ENCODE peak calls at places on chromosomes 6 and 20, in nine cellular contexts. C is PC-9, D is heart right ventricle, E is ovary, X is cardiac muscle cell, O is mesenchymal stem cell, S is Caco-2, R is Panc1, W is tibial nerve. I is an unnamed sample. For H3K27me3, the result is how much of the 10 kb centered on the place peaks cover.

GRCh38 chr6:40996591-40997247 is 42.3 kb downstream of the UNC5CL start:
- DNase-seq in E (no peak), S (peak), C (peak), O (peak), X (peak), W (no peak), R (no peak), D (no peak), I (no peak)

GRCh38 chr6:162854734-162855191 is 127.0 kb downstream of the PACRG start:
- DNase-seq in S (no peak), W (no peak), O (no peak), D (no peak), X (peak), R (no peak), E (no peak), C (no peak), I (no peak)

GRCh38 chr6:150620244-150620643 is 20.6 kb downstream of the PLEKHG1 start:
- DNase-seq in X (no peak), O (no peak), S (no peak), R (no peak), W (no peak), E (no peak), D (no peak), C (no peak), I (no peak)

GRCh38 chr20:12166053-12166717 is 248.5 kb downstream of the BTBD3 start:
- DNase-seq in X (no peak), W (no peak), O (peak), R (no peak), S (no peak), E (peak), C (peak), D (peak), I (no peak)

GRCh38 chr6:48817714-48818113 is 645.3 kb downstream of the MMUT start:
- DNase-seq in W (no peak), E (no peak), R (no peak), C (no peak), S (no peak), X (no peak), O (peak), D (no peak), I (no peak)

GRCh38 chr20:57316795-57317201 is 12.8 kb upstream of the SPO11 start:
- DNase-seq in S (no peak), O (no peak), X (no peak), W (no peak), R (no peak), E (no peak), C (no peak), D (no peak), I (no peak)

GRCh38 chr20:24833592-24833991 is 115.5 kb upstream of the CST7 start:
- DNase-seq in D (no peak), W (no peak), O (no peak), X (no peak), E (no peak), S (no peak), C (no peak), R (no peak), I (no peak)

GRCh38 chr6:11654876-11655275 is 117.3 kb downstream of the TMEM170B start:
- DNase-seq in S (no peak), O (peak), W (no peak), D (no peak), X (no peak), R (no peak), E (no peak), C (peak), I (no peak)

GRCh38 chr20:3133156-3133555 is 26.5 kb downstream of the FASTKD5 start:
- DNase-seq in D (no peak), O (no peak), E (no peak), R (no peak), C (no peak), X (no peak), W (no peak), S (no peak), I (no peak)

GRCh38 chr6:105045546-105045945 is 88.6 kb downstream of the LIN28B start:
- DNase-seq in S (no peak), E (no peak), C (no peak), X (no peak), D (no peak), O (no peak), R (peak), W (no peak), I (no peak)

GRCh38 chr20:341682-342081 is 5.2 kb upstream of the NRSN2 start:
- DNase-seq in C (peak), S (no peak), E (no peak), X (no peak), R (peak), D (no peak), W (no peak), O (peak), I (no peak)

GRCh38 chr20:13340088-13340487 is 119.0 kb downstream of the ISM1 start:
- DNase-seq in S (no peak), X (no peak), E (no peak), W (no peak), O (no peak), D (no peak), R (no peak), C (no peak), I (no peak)

GRCh38 chr6:34143884-34144580 is 1.9 kb downstream of the GRM4 start:
- DNase-seq in X (peak), R (no peak), C (no peak), D (no peak), W (no peak), S (peak), E (no peak), O (peak), I (no peak)

GRCh38 chr6:48570656-48571055 is 459.7 kb upstream of the PTCHD4 start:
- DNase-seq in S (no peak), E (no peak), D (no peak), R (no peak), W (no peak), X (no peak), C (no peak), O (no peak), I (no peak)

GRCh38 chr6:45886776-45887175 is 128.9 kb downstream of the CLIC5 start:
- DNase-seq in W (no peak), O (no peak), C (no peak), E (no peak), X (no peak), S (peak), D (no peak), R (no peak), I (no peak)

GRCh38 chr20:25064561-25064960 is 6.6 kb upstream of the ACSS1 start:
- DNase-seq in O (no peak), X (no peak), W (no peak), S (no peak), C (no peak), E (no peak), R (no peak), D (no peak), I (no peak)

GRCh38 chr6:73180076-73180717 is 45.1 kb downstream of the KHDC1L start:
- DNase-seq in S (no peak), C (no peak), R (no peak), D (no peak), W (no peak), E (no peak), X (no peak), O (no peak), I (no peak)

GRCh38 chr6:72755752-72756151 is 133.9 kb downstream of the KCNQ5 start:
- DNase-seq in W (no peak), E (no peak), R (no peak), O (no peak), S (no peak), X (no peak), D (no peak), C (no peak), I (no peak)

GRCh38 chr6:20692023-20692422 is 157.8 kb downstream of the CDKAL1 start:
- DNase-seq in W (no peak), O (no peak), E (no peak), R (no peak), D (no peak), X (no peak), C (no peak), S (no peak), I (no peak)

GRCh38 chr6:34362909-34363713 is 29.4 kb downstream of the NUDT3 start:
- DNase-seq in O (no peak), W (no peak), S (no peak), D (no peak), E (no peak), R (no peak), C (no peak), X (peak), I (no peak)

GRCh38 chr20:3162080-3162611 is 2.5 kb upstream of the FASTKD5 start:
- DNase-seq in E (no peak), W (no peak), O (no peak), R (no peak), C (no peak), S (no peak), X (no peak), D (no peak), I (no peak)

GRCh38 chr6:36113049-36113448 is 17.3 kb upstream of the MAPK13 start:
- DNase-seq in W (no peak), D (no peak), S (no peak), C (no peak), X (no peak), O (no peak), E (no peak), R (no peak), I (no peak)

GRCh38 chr6:88166493-88166900 is 350 bp upstream of the CNR1 start:
- DNase-seq in R (no peak), C (no peak), S (no peak), W (no peak), X (peak), O (no peak), E (no peak), D (peak), I (no peak)

GRCh38 chr20:4548552-4548951 is 173.2 kb upstream of the PRND start:
- DNase-seq in E (no peak), D (no peak), R (no peak), W (no peak), C (no peak), S (no peak), X (no peak), O (no peak), I (no peak)

GRCh38 chr6:9397981-9398559 is 962.7 kb upstream of the SLC35B3 start:
- DNase-seq in O (no peak), R (no peak), D (peak), S (peak), X (peak), W (no peak), E (no peak), C (no peak), I (no peak)

GRCh38 chr6:35449287-35449881 is 2.8 kb upstream of the FANCE start:
- DNase-seq in E (peak), S (peak), C (peak), X (peak), W (no peak), R (no peak), O (peak), D (no peak), I (no peak)

GRCh38 chr6:111846511-111847409 is 26.5 kb downstream of the FYN start:
- DNase-seq in W (no peak), R (no peak), C (no peak), E (no peak), X (no peak), D (peak), O (no peak), S (no peak), I (no peak)

GRCh38 chr6:112690497-112691202 is 343.5 kb downstream of the RFPL4B start:
- DNase-seq in S (no peak), E (no peak), W (no peak), O (peak), X (no peak), C (no peak), R (peak), D (no peak), I (no peak)

GRCh38 chr20:23412026-23412425 is 9.3 kb downstream of the NAPB start:
- DNase-seq in W (no peak), S (peak), X (peak), D (no peak), C (no peak), R (no peak), O (peak), E (no peak), I (no peak)

GRCh38 chr20:36773123-36773547 is 428 bp downstream of the DSN1 start:
- DNase-seq in X (no peak), S (no peak), R (no peak), D (no peak), O (no peak), C (no peak), E (no peak), W (no peak), I (no peak)

GRCh38 chr6:2196079-2196679 is 49.2 kb downstream of the GMDS start:
- DNase-seq in O (peak), S (peak), R (peak), X (peak), E (peak), D (no peak), W (no peak), C (no peak), I (no peak)

GRCh38 chr6:142537612-142538478 is 236.0 kb downstream of the ADGRG6 start:
- DNase-seq in W (no peak), D (no peak), X (no peak), R (no peak), O (no peak), C (no peak), E (no peak), S (peak), I (peak)

GRCh38 chr20:52191436-52192295 is at the start of gene ZFP64:
- DNase-seq in E (peak), C (peak), O (peak), S (peak), R (peak), D (peak), X (peak), W (peak), I (no peak)

GRCh38 chr6:3159805-3160781 is 2.7 kb upstream of the TUBB2A start:
- DNase-seq in R (no peak), C (peak), E (peak), X (peak), W (no peak), S (no peak), D (no peak), O (peak), I (no peak)

GRCh38 chr6:159693894-159694545 is 979 bp upstream of the SOD2 start:
- DNase-seq in R (no peak), E (peak), W (no peak), C (no peak), X (peak), D (no peak), O (peak), S (no peak), I (no peak)

GRCh38 chr20:24756292-24757025 is 192.6 kb upstream of the CST7 start:
- DNase-seq in C (no peak), S (no peak), O (no peak), W (no peak), X (no peak), R (no peak), E (peak), D (no peak), I (no peak)

GRCh38 chr6:113833537-113833936 is 23.6 kb upstream of the MARCKS start:
- DNase-seq in D (no peak), E (no peak), S (no peak), X (no peak), O (no peak), R (no peak), C (no peak), W (no peak), I (no peak)

DNA sequence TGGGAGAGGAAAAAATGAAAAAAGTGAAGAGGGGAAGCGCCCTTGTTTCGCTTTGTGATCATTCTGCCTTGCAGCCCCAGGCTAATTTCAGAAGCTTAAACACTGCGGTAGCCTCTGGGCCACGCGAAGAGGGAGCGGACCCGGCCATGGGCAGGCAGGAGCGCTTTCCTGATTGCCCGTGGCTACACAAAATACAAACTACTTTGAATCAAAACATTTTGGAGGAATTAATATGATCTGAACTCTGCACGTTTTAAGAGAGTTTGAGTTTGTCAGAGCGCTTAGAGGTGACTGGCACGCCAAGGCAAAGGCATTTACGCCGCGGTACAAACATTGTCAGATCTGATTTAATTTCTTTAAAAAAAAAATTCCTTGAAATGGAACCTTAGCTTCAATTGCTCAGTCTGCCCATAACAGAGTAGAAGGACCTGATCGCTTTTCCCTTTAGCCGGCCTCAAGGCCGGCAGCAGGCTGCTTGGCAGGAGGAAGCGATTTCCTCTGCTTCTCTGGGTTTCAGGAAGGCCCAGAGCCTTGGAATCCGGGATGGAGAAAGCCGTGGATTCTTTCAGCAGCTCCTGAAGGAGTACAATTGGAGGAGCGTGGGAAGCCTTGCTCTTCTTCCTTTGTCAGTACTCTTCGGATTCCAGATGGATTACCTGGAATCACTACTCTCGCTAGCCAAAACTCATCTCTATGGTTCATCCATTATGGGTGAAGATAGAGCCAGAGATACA is 9.7 kb downstream of the TFAP2D start:
- DNase-seq in E (no peak), R (no peak), C (no peak), S (no peak), O (no peak), X (no peak), D (no peak), W (no peak), I (no peak)
- H3K27me3 ChIP-seq in E (under half), R (under half), C (under half), S (under half), O (under half), X (half or more), D (half or more), W (under half), I (half or more)

DNA sequence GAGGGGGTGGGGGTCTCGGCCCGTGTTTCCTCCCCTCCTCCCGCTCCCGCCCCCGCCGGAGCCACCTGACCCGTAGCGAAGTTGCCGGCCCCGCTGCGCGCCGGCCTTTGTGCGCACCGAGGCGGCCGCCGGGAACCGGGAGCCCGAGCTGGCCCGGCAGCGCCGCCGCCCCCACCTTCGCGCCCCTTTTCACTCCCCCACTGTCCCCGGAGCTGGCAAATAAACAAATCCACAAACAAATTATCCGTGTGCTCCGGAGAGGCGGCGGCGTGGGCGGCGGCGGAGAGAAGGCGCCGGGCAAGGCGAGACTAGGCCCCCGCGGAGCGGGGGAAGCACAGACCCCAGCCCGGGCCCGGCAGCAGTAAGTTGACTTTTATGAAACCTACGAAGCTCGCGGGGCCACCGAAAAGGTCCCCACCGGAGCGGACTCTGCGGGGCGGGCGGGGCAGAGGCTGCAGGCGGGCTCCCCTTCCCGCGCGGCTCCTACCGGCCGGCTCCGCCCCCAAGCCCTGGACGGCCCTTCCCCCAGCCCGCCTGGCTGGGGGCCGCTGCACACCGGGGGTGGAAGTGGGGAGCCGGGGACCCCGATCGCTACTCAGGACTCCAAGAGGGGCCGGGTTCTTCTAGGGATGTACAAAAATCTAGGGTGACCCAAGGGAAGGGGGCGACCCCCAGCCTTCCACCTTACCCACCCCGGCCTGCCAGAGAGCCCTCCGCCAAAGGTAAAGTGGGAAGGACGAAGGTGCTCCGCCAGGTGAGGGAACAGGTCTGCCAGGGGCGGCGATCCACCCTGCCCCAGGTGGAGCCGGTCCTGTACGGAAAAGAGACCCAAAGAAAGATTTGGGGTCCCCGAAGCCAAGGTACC is 40.7 kb downstream of the YTHDF1 start:
- DNase-seq in O (no peak), E (no peak), X (no peak), D (no peak), R (no peak), C (no peak), W (no peak), S (no peak), I (no peak)
- H3K27me3 ChIP-seq in O (half or more), E (under half), X (half or more), D (half or more), R (under half), C (half or more), W (half or more), S (under half), I (under half)

DNA sequence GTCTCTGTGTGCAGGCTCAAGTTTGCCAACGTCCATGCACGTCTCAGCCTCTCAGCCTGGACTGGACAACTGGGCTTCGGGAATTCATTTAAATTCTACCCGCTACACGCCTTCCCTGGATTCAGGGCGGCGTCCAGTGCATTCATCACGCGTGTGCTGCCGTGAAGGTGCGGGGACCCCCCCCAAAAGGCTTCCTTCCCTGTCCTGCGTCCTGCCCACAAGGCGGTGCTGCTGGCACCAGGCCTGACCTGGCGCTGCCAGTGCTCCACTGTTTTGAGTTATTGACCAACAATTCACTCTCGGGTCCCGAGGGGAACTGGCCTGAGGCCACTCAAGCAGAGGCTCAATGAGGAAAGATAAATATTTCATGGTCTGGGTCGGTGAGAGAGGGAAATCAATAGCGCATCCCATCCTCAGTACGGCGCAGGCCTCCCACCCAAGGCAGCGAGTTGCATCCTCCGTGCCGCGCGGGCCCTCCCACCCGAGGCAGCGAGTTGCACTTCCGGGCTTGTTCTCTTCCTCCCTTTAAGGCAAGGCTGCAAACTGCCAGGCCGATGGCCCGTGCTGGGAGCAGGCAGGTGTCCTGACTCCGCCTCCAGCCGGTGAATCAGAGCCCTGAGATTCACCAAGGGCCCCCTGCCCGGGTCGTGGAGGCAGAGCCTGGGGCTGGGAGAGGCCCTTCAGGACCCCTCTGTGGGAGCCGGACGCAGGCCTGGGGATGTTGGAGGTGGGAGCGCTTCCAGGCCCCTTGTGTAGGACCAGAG is 22.8 kb upstream of the BHLHE23 start:
- DNase-seq in C (no peak), D (peak), R (no peak), E (no peak), W (no peak), X (no peak), O (no peak), S (no peak), I (no peak)
- H3K27me3 ChIP-seq in C (half or more), D (half or more), R (under half), E (under half), W (half or more), X (half or more), O (half or more), S (under half), I (under half)

DNA sequence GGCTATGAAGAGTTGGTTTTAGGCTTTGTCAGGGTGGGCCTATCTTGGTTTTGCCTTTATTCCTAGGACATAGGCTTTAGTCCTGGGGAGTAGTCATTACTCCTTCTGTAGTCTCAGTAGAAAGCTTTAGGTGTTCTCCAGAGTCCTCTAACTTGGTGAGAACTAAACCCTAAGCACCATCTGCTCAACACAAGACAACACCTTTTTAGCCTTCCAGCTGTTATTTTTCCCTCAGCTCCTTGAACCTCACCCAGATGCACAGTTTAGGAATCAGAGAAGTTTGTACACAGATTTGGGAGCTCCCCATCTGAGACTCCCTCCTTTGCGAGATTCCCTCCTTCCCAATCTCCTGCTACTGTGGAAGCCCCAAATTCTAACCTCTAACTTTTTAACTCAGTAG is 141.3 kb downstream of the QRSL1 start:
- DNase-seq in W (no peak), R (no peak), O (no peak), X (no peak), S (no peak), D (no peak), E (no peak), C (no peak), I (no peak)
- H3K27me3 ChIP-seq in W (under half), R (under half), O (under half), X (under half), S (under half), D (under half), E (under half), C (under half), I (under half)